ENCODE peak calls at places on chromosome 2, in nine cellular contexts. One of them, this sample, is unnamed.

GRCh38 chr2:102839668-102840388 is 78.0 kb downstream of the TMEM182 start:
- DNase-seq in right atrium auricular region: no peak
- DNase-seq in body of pancreas: peak; percentile 38
- DNase-seq in AG09309: no peak
- DNase-seq in BE2C: peak; percentile 18
- DNase-seq in epithelial cell of proximal tubule: no peak
- DNase-seq in DND-41: peak; percentile 34
- DNase-seq in AG10803: peak; percentile 33
- DNase-seq in brain microvascular endothelial cell: peak; percentile 28
- DNase-seq in this sample: peak; percentile 49

GRCh38 chr2:201466050-201466660 is 14.6 kb downstream of the STRADB start:
- DNase-seq in AG10803: peak; percentile 66
- DNase-seq in epithelial cell of proximal tubule: no peak
- DNase-seq in body of pancreas: no peak
- DNase-seq in BE2C: no peak
- DNase-seq in right atrium auricular region: no peak
- DNase-seq in AG09309: peak; percentile 61
- DNase-seq in DND-41: no peak
- DNase-seq in brain microvascular endothelial cell: peak; percentile 73
- DNase-seq in this sample: peak; percentile 89

GRCh38 chr2:27202829-27203228 is 9.0 kb upstream of the ATRAID start:
- DNase-seq in AG09309: no peak
- DNase-seq in AG10803: no peak
- DNase-seq in BE2C: no peak
- DNase-seq in brain microvascular endothelial cell: no peak
- DNase-seq in body of pancreas: no peak
- DNase-seq in epithelial cell of proximal tubule: no peak
- DNase-seq in DND-41: no peak
- DNase-seq in right atrium auricular region: no peak
- DNase-seq in this sample: peak; percentile 22

GRCh38 chr2:159214325-159214865 is 72.1 kb downstream of the WDSUB1 start:
- DNase-seq in body of pancreas: no peak
- DNase-seq in DND-41: no peak
- DNase-seq in right atrium auricular region: peak; percentile 52
- DNase-seq in epithelial cell of proximal tubule: no peak
- DNase-seq in brain microvascular endothelial cell: no peak
- DNase-seq in AG09309: no peak
- DNase-seq in BE2C: no peak
- DNase-seq in AG10803: no peak
- DNase-seq in this sample: no peak

GRCh38 chr2:219769044-219770030 is 141.9 kb downstream of the SLC4A3 start:
- DNase-seq in AG10803: peak; percentile 12
- DNase-seq in body of pancreas: peak; percentile 19
- DNase-seq in right atrium auricular region: no peak
- DNase-seq in BE2C: no peak
- DNase-seq in epithelial cell of proximal tubule: no peak
- DNase-seq in brain microvascular endothelial cell: peak; percentile 25
- DNase-seq in AG09309: peak; percentile 5
- DNase-seq in DND-41: no peak
- DNase-seq in this sample: peak; percentile 3

GRCh38 chr2:10325278-10326145 is 22.8 kb downstream of the HPCAL1 start:
- DNase-seq in DND-41: no peak
- DNase-seq in AG10803: no peak
- DNase-seq in right atrium auricular region: no peak
- DNase-seq in body of pancreas: peak; percentile 45
- DNase-seq in AG09309: no peak
- DNase-seq in epithelial cell of proximal tubule: no peak
- DNase-seq in brain microvascular endothelial cell: no peak
- DNase-seq in BE2C: no peak
- DNase-seq in this sample: no peak

GRCh38 chr2:209240204-209240603 is 183.6 kb upstream of the MAP2 start:
- DNase-seq in epithelial cell of proximal tubule: no peak
- DNase-seq in brain microvascular endothelial cell: no peak
- DNase-seq in body of pancreas: no peak
- DNase-seq in AG09309: no peak
- DNase-seq in BE2C: no peak
- DNase-seq in AG10803: no peak
- DNase-seq in right atrium auricular region: no peak
- DNase-seq in DND-41: no peak
- DNase-seq in this sample: no peak

GRCh38 chr2:148527488-148528340 is 116.8 kb upstream of the EPC2 start:
- DNase-seq in DND-41: no peak
- DNase-seq in brain microvascular endothelial cell: no peak
- DNase-seq in AG09309: no peak
- DNase-seq in right atrium auricular region: no peak
- DNase-seq in epithelial cell of proximal tubule: no peak
- DNase-seq in BE2C: no peak
- DNase-seq in body of pancreas: no peak
- DNase-seq in AG10803: no peak
- DNase-seq in this sample: no peak

GRCh38 chr2:152200562-152201465 is 25.3 kb upstream of the STAM2 start:
- DNase-seq in BE2C: peak; percentile 78
- DNase-seq in AG10803: peak; percentile 93
- DNase-seq in DND-41: peak; percentile 26
- DNase-seq in body of pancreas: peak; percentile 87
- DNase-seq in right atrium auricular region: peak; percentile 94
- DNase-seq in AG09309: peak; percentile 88
- DNase-seq in brain microvascular endothelial cell: peak; percentile 99
- DNase-seq in epithelial cell of proximal tubule: peak; percentile 83
- DNase-seq in this sample: peak; percentile 97

GRCh38 chr2:27020337-27020948 is 12.3 kb upstream of the TMEM214 start:
- DNase-seq in right atrium auricular region: peak; percentile 62
- DNase-seq in brain microvascular endothelial cell: no peak
- DNase-seq in epithelial cell of proximal tubule: no peak
- DNase-seq in AG09309: no peak
- DNase-seq in body of pancreas: peak; percentile 43
- DNase-seq in BE2C: no peak
- DNase-seq in AG10803: no peak
- DNase-seq in DND-41: no peak
- DNase-seq in this sample: no peak

GRCh38 chr2:162608901-162609300 is 229.7 kb downstream of the KCNH7 start:
- DNase-seq in right atrium auricular region: no peak
- DNase-seq in body of pancreas: no peak
- DNase-seq in brain microvascular endothelial cell: no peak
- DNase-seq in BE2C: no peak
- DNase-seq in AG10803: no peak
- DNase-seq in DND-41: no peak
- DNase-seq in epithelial cell of proximal tubule: no peak
- DNase-seq in AG09309: no peak
- DNase-seq in this sample: no peak

GRCh38 chr2:60794271-60794863 is 38.3 kb downstream of the PAPOLG start:
- DNase-seq in brain microvascular endothelial cell: no peak
- DNase-seq in body of pancreas: no peak
- DNase-seq in AG10803: peak; percentile 15
- DNase-seq in DND-41: no peak
- DNase-seq in AG09309: no peak
- DNase-seq in BE2C: no peak
- DNase-seq in right atrium auricular region: no peak
- DNase-seq in epithelial cell of proximal tubule: no peak
- DNase-seq in this sample: peak; percentile 29

GRCh38 chr2:222330910-222331309 is 32.1 kb upstream of the PAX3 start:
- DNase-seq in DND-41: no peak
- DNase-seq in brain microvascular endothelial cell: no peak
- DNase-seq in body of pancreas: no peak
- DNase-seq in right atrium auricular region: no peak
- DNase-seq in AG10803: no peak
- DNase-seq in epithelial cell of proximal tubule: no peak
- DNase-seq in BE2C: no peak
- DNase-seq in AG09309: no peak
- DNase-seq in this sample: no peak

GRCh38 chr2:79717364-79718007 is 204.6 kb downstream of the CTNNA2 start:
- DNase-seq in DND-41: no peak
- DNase-seq in body of pancreas: no peak
- DNase-seq in epithelial cell of proximal tubule: peak; percentile 80
- DNase-seq in AG09309: peak; percentile 3
- DNase-seq in AG10803: peak; percentile 94
- DNase-seq in BE2C: no peak
- DNase-seq in brain microvascular endothelial cell: peak; percentile 68
- DNase-seq in right atrium auricular region: no peak
- DNase-seq in this sample: peak; percentile 95

GRCh38 chr2:95026471-95027368 is 1.2 kb downstream of the MAL start:
- DNase-seq in DND-41: peak; percentile 49
- DNase-seq in brain microvascular endothelial cell: no peak
- DNase-seq in body of pancreas: peak; percentile 16
- DNase-seq in AG10803: no peak
- DNase-seq in epithelial cell of proximal tubule: no peak
- DNase-seq in BE2C: no peak
- DNase-seq in right atrium auricular region: no peak
- DNase-seq in AG09309: no peak
- DNase-seq in this sample: no peak

GRCh38 chr2:156182132-156182531 is 150.4 kb downstream of the NR4A2 start:
- DNase-seq in brain microvascular endothelial cell: no peak
- DNase-seq in AG10803: no peak
- DNase-seq in right atrium auricular region: no peak
- DNase-seq in BE2C: no peak
- DNase-seq in body of pancreas: peak; percentile 53
- DNase-seq in AG09309: no peak
- DNase-seq in DND-41: no peak
- DNase-seq in epithelial cell of proximal tubule: no peak
- DNase-seq in this sample: no peak

GRCh38 chr2:156175946-156176345 is 156.6 kb downstream of the NR4A2 start:
- DNase-seq in AG10803: no peak
- DNase-seq in DND-41: no peak
- DNase-seq in brain microvascular endothelial cell: no peak
- DNase-seq in AG09309: no peak
- DNase-seq in epithelial cell of proximal tubule: no peak
- DNase-seq in BE2C: no peak
- DNase-seq in right atrium auricular region: no peak
- DNase-seq in body of pancreas: no peak
- DNase-seq in this sample: no peak

GRCh38 chr2:156177654-156178053 is 154.9 kb downstream of the NR4A2 start:
- DNase-seq in AG10803: no peak
- DNase-seq in BE2C: no peak
- DNase-seq in DND-41: no peak
- DNase-seq in body of pancreas: no peak
- DNase-seq in brain microvascular endothelial cell: no peak
- DNase-seq in epithelial cell of proximal tubule: no peak
- DNase-seq in right atrium auricular region: no peak
- DNase-seq in AG09309: no peak
- DNase-seq in this sample: no peak

GRCh38 chr2:156181208-156181607 is 151.3 kb downstream of the NR4A2 start:
- DNase-seq in AG10803: no peak
- DNase-seq in right atrium auricular region: no peak
- DNase-seq in BE2C: no peak
- DNase-seq in AG09309: no peak
- DNase-seq in brain microvascular endothelial cell: no peak
- DNase-seq in DND-41: no peak
- DNase-seq in body of pancreas: no peak
- DNase-seq in epithelial cell of proximal tubule: no peak
- DNase-seq in this sample: no peak
- TF ChIP-seq CTCF in AG10803: no peak
- TF ChIP-seq CTCF in right atrium auricular region: no peak
- TF ChIP-seq CTCF in BE2C: no peak
- TF ChIP-seq CTCF in AG09309: no peak
- TF ChIP-seq CTCF in brain microvascular endothelial cell: no peak
- TF ChIP-seq CTCF in DND-41: no peak
- TF ChIP-seq CTCF in body of pancreas: no peak
- TF ChIP-seq CTCF in epithelial cell of proximal tubule: no peak
- TF ChIP-seq CTCF in this sample: no peak

GRCh38 chr2:144448389-144449027 is 71.4 kb downstream of the ZEB2 start:
- DNase-seq in BE2C: no peak
- DNase-seq in right atrium auricular region: no peak
- DNase-seq in DND-41: no peak
- DNase-seq in epithelial cell of proximal tubule: no peak
- DNase-seq in brain microvascular endothelial cell: no peak
- DNase-seq in AG10803: no peak
- DNase-seq in AG09309: no peak
- DNase-seq in body of pancreas: no peak
- DNase-seq in this sample: no peak

GRCh38 chr2:144447535-144447934 is 72.4 kb downstream of the ZEB2 start:
- DNase-seq in BE2C: no peak
- DNase-seq in epithelial cell of proximal tubule: no peak
- DNase-seq in AG09309: no peak
- DNase-seq in body of pancreas: no peak
- DNase-seq in right atrium auricular region: no peak
- DNase-seq in DND-41: no peak
- DNase-seq in brain microvascular endothelial cell: no peak
- DNase-seq in AG10803: no peak
- DNase-seq in this sample: no peak

GRCh38 chr2:144446136-144446535 is 73.8 kb downstream of the ZEB2 start:
- DNase-seq in brain microvascular endothelial cell: no peak
- DNase-seq in body of pancreas: no peak
- DNase-seq in BE2C: no peak
- DNase-seq in AG10803: no peak
- DNase-seq in epithelial cell of proximal tubule: no peak
- DNase-seq in AG09309: no peak
- DNase-seq in DND-41: no peak
- DNase-seq in right atrium auricular region: no peak
- DNase-seq in this sample: no peak

GRCh38 chr2:144451443-144451842 is 68.5 kb downstream of the ZEB2 start:
- DNase-seq in AG10803: no peak
- DNase-seq in body of pancreas: no peak
- DNase-seq in AG09309: no peak
- DNase-seq in DND-41: no peak
- DNase-seq in epithelial cell of proximal tubule: no peak
- DNase-seq in right atrium auricular region: no peak
- DNase-seq in brain microvascular endothelial cell: no peak
- DNase-seq in BE2C: no peak
- DNase-seq in this sample: no peak

GRCh38 chr2:144449028-144449406 is 70.9 kb downstream of the ZEB2 start:
- DNase-seq in body of pancreas: no peak
- DNase-seq in BE2C: no peak
- DNase-seq in AG09309: no peak
- DNase-seq in right atrium auricular region: no peak
- DNase-seq in DND-41: no peak
- DNase-seq in epithelial cell of proximal tubule: no peak
- DNase-seq in brain microvascular endothelial cell: no peak
- DNase-seq in AG10803: peak; percentile 33
- DNase-seq in this sample: no peak
- H3K4me3 ChIP-seq in body of pancreas: no peak overlapping the region
- H3K4me3 ChIP-seq in BE2C: no peak overlapping the region
- H3K4me3 ChIP-seq in AG09309: no peak overlapping the region
- H3K4me3 ChIP-seq in right atrium auricular region: no peak overlapping the region
- H3K4me3 ChIP-seq in DND-41: no peak overlapping the region
- H3K4me3 ChIP-seq in epithelial cell of proximal tubule: peak overlapping the region; percentile 17
- H3K4me3 ChIP-seq in brain microvascular endothelial cell: no peak overlapping the region
- H3K4me3 ChIP-seq in AG10803: peak overlapping the region; percentile 1
- H3K4me3 ChIP-seq in this sample: no peak overlapping the region

GRCh38 chr2:129813404-129813803 is 166.1 kb upstream of the RAB6C start:
- DNase-seq in DND-41: no peak
- DNase-seq in right atrium auricular region: no peak
- DNase-seq in AG09309: no peak
- DNase-seq in body of pancreas: no peak
- DNase-seq in brain microvascular endothelial cell: no peak
- DNase-seq in AG10803: no peak
- DNase-seq in epithelial cell of proximal tubule: no peak
- DNase-seq in BE2C: no peak
- DNase-seq in this sample: no peak
- TF ChIP-seq CTCF in DND-41: peak; percentile 49
- TF ChIP-seq CTCF in right atrium auricular region: no peak
- TF ChIP-seq CTCF in AG09309: no peak
- TF ChIP-seq CTCF in body of pancreas: no peak
- TF ChIP-seq CTCF in brain microvascular endothelial cell: no peak
- TF ChIP-seq CTCF in AG10803: peak; percentile 38
- TF ChIP-seq CTCF in epithelial cell of proximal tubule: peak; percentile 38
- TF ChIP-seq CTCF in BE2C: peak; percentile 3
- TF ChIP-seq CTCF in this sample: no peak

DNA sequence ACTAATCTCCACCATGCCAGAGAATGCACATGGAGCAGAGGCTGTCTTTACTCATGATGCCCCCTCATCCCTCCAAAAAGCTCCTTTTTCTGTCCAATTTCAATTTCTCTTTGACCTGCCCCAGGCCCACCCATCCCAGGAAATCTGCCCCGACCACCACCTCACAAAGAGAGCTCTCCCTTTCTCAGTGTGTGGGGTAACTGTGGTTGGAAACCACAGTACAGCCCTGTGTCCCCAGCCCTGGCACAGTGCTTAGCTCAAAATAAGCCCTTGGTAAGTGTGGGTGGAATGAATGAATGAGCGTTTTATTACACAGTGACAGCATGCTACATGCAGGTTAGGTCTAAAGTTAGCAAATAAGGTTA is 43.7 kb upstream of the CAB39 start:
- DNase-seq in AG09309: no peak
- DNase-seq in epithelial cell of proximal tubule: no peak
- DNase-seq in DND-41: no peak
- DNase-seq in BE2C: no peak
- DNase-seq in right atrium auricular region: no peak
- DNase-seq in AG10803: no peak
- DNase-seq in brain microvascular endothelial cell: no peak
- DNase-seq in body of pancreas: no peak
- DNase-seq in this sample: no peak
- H3K4me3 ChIP-seq in AG09309: no peak overlapping the region
- H3K4me3 ChIP-seq in epithelial cell of proximal tubule: no peak overlapping the region
- H3K4me3 ChIP-seq in DND-41: no peak overlapping the region
- H3K4me3 ChIP-seq in BE2C: no peak overlapping the region
- H3K4me3 ChIP-seq in right atrium auricular region: no peak overlapping the region
- H3K4me3 ChIP-seq in AG10803: no peak overlapping the region
- H3K4me3 ChIP-seq in brain microvascular endothelial cell: no peak overlapping the region
- H3K4me3 ChIP-seq in body of pancreas: no peak overlapping the region
- H3K4me3 ChIP-seq in this sample: no peak overlapping the region